ENCODE peak calls at places on chromosomes 16 and 17, in eight cellular contexts. G is mucosa of descending colon; L is heart right ventricle; H is fibroblast of lung; A is SK-N-SH; D is SJSA1; B is HCT116; P is CD4-positive, CD25-positive, alpha-beta regulatory T cell. I is an unnamed sample. For H3K4me1, the result is how much of the 10 kb centered on the place peaks cover.

GRCh38 chr17:77364381-77364911 is 223.7 kb downstream of the SEC14L1 start:
- DNase-seq in G (peak), L (no peak), H (no peak), A (no peak), D (no peak), B (no peak), P (no peak), I (no peak)

GRCh38 chr17:80545499-80545826 is 825 bp downstream of the RPTOR start:
- DNase-seq in G (no peak), L (no peak), H (no peak), A (no peak), D (no peak), B (no peak), P (no peak), I (no peak)

GRCh38 chr17:58369214-58370031 is 17.4 kb upstream of the SUPT4H1 start:
- DNase-seq in G (no peak), L (no peak), H (no peak), A (no peak), D (no peak), B (no peak), P (no peak), I (no peak)

GRCh38 chr17:10337976-10338375 is 34.8 kb downstream of the MYH13 start:
- DNase-seq in G (no peak), L (no peak), H (no peak), A (no peak), D (no peak), B (no peak), P (no peak), I (no peak)

GRCh38 chr17:44557653-44558285 is 485 bp downstream of the FZD2 start:
- DNase-seq in G (peak), L (peak), H (peak), A (peak), D (peak), B (no peak), P (no peak), I (no peak)

GRCh38 chr17:48328457-48328856 is 101.6 kb downstream of the SKAP1 start:
- DNase-seq in G (no peak), L (no peak), H (no peak), A (no peak), D (no peak), B (no peak), P (no peak), I (no peak)

GRCh38 chr16:74753180-74753579 is 21.4 kb downstream of the FA2H start:
- DNase-seq in G (peak), L (no peak), H (no peak), A (no peak), D (no peak), B (no peak), P (no peak), I (no peak)

GRCh38 chr16:88677721-88678120 is 8.6 kb downstream of the SNAI3 start:
- DNase-seq in G (no peak), L (no peak), H (no peak), A (no peak), D (no peak), B (no peak), P (no peak), I (no peak)

GRCh38 chr17:57723427-57724037 is 21.6 kb downstream of the CCDC182 start:
- DNase-seq in G (no peak), L (no peak), H (peak), A (no peak), D (no peak), B (no peak), P (no peak), I (no peak)

GRCh38 chr17:64058547-64059115 is 38.2 kb upstream of the ICAM2 start:
- DNase-seq in G (no peak), L (no peak), H (peak), A (no peak), D (no peak), B (no peak), P (no peak), I (no peak)

GRCh38 chr17:17097763-17098345 is 55.6 kb downstream of the MPRIP start:
- DNase-seq in G (no peak), L (no peak), H (no peak), A (no peak), D (no peak), B (no peak), P (no peak), I (no peak)
- H3K4me1 ChIP-seq in G (under half), L (half or more), H (under half), A (under half), D (under half), B (under half), P (under half), I (under half)

GRCh38 chr16:81601008-81601428 is 156.4 kb downstream of the CMIP start:
- DNase-seq in G (no peak), L (no peak), H (peak), A (peak), D (peak), B (no peak), P (no peak), I (peak)
- H3K4me1 ChIP-seq in G (under half), L (under half), H (under half), A (under half), D (under half), B (half or more), P (under half), I (under half)

DNA sequence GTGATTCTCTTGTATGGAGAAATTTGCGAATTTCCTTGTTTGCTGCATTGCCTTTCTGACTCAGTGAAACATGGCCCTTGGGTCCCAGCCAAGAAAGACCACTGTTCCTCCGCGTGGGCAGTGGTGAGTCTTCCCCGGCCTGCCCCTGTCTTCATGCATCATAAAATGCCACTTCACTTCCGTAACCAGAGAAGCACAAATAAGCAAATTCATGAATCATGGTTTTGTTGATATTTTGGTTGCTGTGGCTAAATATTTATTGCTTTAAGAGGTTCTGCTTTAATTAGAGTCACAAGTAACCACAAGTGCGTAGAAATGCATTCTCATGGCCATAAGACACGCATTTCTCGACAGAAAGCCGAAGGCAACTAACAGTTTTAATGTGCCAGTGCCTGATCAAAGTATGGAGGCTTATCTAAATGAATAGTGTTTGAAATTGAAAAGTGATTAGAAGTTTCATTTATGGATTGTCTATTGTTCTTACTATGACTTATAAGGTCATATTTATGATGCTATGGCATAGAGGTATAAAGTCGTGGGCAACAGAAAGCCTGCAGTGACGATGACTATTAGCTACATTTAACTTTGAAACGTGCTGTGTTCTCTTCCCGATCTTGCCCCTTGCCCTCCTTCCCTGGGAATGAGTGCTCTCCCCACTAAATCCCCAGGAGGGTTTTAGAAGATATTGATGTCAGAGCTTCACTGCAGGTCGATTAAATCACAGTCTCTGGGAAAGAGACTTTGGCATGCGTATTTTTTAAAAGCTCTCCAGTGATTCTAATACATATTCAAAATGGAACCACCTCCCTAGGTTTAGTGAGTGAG is 76.0 kb downstream of the WIPI1 start:
- DNase-seq in G (no peak), L (no peak), H (peak), A (no peak), D (peak), B (peak), P (no peak), I (no peak)
- H3K4me1 ChIP-seq in G (under half), L (half or more), H (under half), A (under half), D (under half), B (half or more), P (under half), I (under half)

DNA sequence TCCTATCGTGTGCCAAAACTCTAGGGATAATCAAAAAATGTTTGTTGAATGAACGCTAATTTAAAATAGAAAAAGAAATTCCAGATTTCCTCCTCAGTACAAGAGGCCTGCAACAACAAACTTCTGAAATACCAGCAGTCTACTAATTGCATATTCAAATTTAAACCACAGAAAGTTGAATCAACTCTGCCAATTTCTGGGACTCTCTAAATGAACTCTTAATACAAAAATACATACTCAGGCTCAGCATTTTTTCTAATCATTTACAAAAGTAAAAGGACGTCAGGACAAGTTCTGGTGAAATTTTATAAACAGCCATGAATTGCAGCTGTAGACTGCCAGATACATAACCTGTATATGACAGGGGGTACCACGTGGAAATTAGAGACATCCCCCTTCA is 49.0 kb downstream of the KANSL1 start:
- DNase-seq in G (no peak), L (no peak), H (peak), A (no peak), D (no peak), B (no peak), P (no peak), I (no peak)
- H3K4me1 ChIP-seq in G (under half), L (half or more), H (under half), A (under half), D (under half), B (under half), P (half or more), I (under half)